ENCODE peak calls at places on chromosomes 5 and 9, in ten cellular contexts. B, O, U, G, N, T, K, C, H and Z are unnamed samples.
A peak's percentile ranks its signal among the peaks of the same experiment; 100 is the strongest.

GRCh38 chr5:180175015-180175431 is 34.0 kb downstream of the RASGEF1C start:
- DNase-seq in O (no peak), C (no peak), G (no peak), T (no peak), B (no peak), H (no peak), U (no peak), K (no peak), N (peak; percentile 10), Z (no peak)

GRCh38 chr5:121702783-121703182 is 148.9 kb upstream of the FTMT start:
- DNase-seq in O (no peak), N (no peak), B (no peak), U (no peak), G (no peak), H (no peak), K (no peak), C (no peak), T (no peak), Z (no peak)

GRCh38 chr5:7261049-7261448 is 134.9 kb upstream of the ADCY2 start:
- DNase-seq in U (peak; percentile 16), O (no peak), N (peak; percentile 27), G (peak; percentile 57), K (no peak), T (peak; percentile 33), B (no peak), C (peak; percentile 72), H (no peak), Z (peak; percentile 44)

GRCh38 chr9:134968011-134968822 is 50.5 kb upstream of the FCN1 start:
- DNase-seq in C (no peak), B (no peak), N (no peak), G (no peak), O (no peak), U (no peak), T (peak; percentile 13), K (no peak), H (peak; percentile 34), Z (no peak)

GRCh38 chr5:126854526-126855110 is 77.7 kb downstream of the LMNB1 start:
- DNase-seq in T (no peak), O (no peak), B (no peak), C (no peak), H (no peak), U (no peak), K (no peak), N (no peak), G (no peak), Z (no peak)

GRCh38 chr5:127858116-127858784 is 155.1 kb downstream of the CCDC192 start:
- DNase-seq in K (peak; percentile 23), O (no peak), T (peak; percentile 65), N (no peak), B (no peak), U (no peak), G (no peak), H (no peak), C (no peak), Z (no peak)

GRCh38 chr5:32087086-32088082 is 86.7 kb downstream of the GOLPH3 start:
- DNase-seq in H (no peak), T (no peak), B (no peak), K (no peak), O (no peak), C (no peak), N (no peak), U (no peak), G (no peak), Z (no peak)

GRCh38 chr5:172156541-172156994 is 31.5 kb downstream of the STK10 start:
- DNase-seq in O (no peak), U (no peak), K (peak; percentile 87), G (no peak), B (no peak), N (no peak), H (no peak), C (no peak), T (peak; percentile 54), Z (no peak)

GRCh38 chr5:170623576-170624181 is 119.9 kb downstream of the KCNIP1 start:
- DNase-seq in B (no peak), U (peak; percentile 54), C (peak; percentile 42), H (no peak), O (no peak), K (no peak), T (peak; percentile 71), G (peak; percentile 37), N (no peak), Z (peak; percentile 17)

GRCh38 chr9:135085830-135086546 is 1.5 kb upstream of the OLFM1 start:
- DNase-seq in N (peak; percentile 79), G (peak; percentile 12), K (peak; percentile 73), O (peak; percentile 78), B (peak; percentile 76), T (peak; percentile 76), C (peak; percentile 60), H (peak; percentile 87), U (peak; percentile 83), Z (peak; percentile 39)

GRCh38 chr9:127225747-127226646 is 38.6 kb upstream of the GARNL3 start:
- DNase-seq in K (no peak), T (peak; percentile 33), G (no peak), B (no peak), N (no peak), H (no peak), O (peak; percentile 52), C (no peak), U (peak; percentile 48), Z (no peak)

GRCh38 chr5:124790261-124790894 is 43.9 kb upstream of the ZNF608 start:
- DNase-seq in H (no peak), B (no peak), O (no peak), C (peak; percentile 34), K (no peak), T (peak; percentile 59), N (no peak), U (no peak), G (peak; percentile 72), Z (no peak)

GRCh38 chr5:147411612-147412310 is 98.1 kb downstream of the DPYSL3 start:
- DNase-seq in B (no peak), T (no peak), G (no peak), H (no peak), O (no peak), C (peak; percentile 77), U (no peak), K (no peak), N (no peak), Z (no peak)

GRCh38 chr5:109900911-109901627 is 211.3 kb downstream of the MAN2A1 start:
- DNase-seq in K (no peak), C (no peak), B (no peak), U (no peak), T (no peak), G (no peak), N (no peak), H (no peak), O (no peak), Z (no peak)

GRCh38 chr5:109905906-109906305 is 216.2 kb downstream of the MAN2A1 start:
- DNase-seq in O (no peak), N (no peak), T (no peak), G (peak; percentile 15), K (no peak), U (no peak), H (no peak), C (no peak), B (no peak), Z (no peak)

GRCh38 chr5:109901628-109901981 is 211.9 kb downstream of the MAN2A1 start:
- DNase-seq in K (no peak), N (no peak), H (no peak), G (no peak), U (no peak), B (no peak), O (no peak), C (no peak), T (no peak), Z (no peak)

GRCh38 chr5:109900453-109900852 is 210.7 kb downstream of the MAN2A1 start:
- DNase-seq in T (no peak), H (no peak), O (no peak), G (no peak), N (no peak), U (no peak), C (no peak), K (no peak), B (no peak), Z (no peak)

DNA sequence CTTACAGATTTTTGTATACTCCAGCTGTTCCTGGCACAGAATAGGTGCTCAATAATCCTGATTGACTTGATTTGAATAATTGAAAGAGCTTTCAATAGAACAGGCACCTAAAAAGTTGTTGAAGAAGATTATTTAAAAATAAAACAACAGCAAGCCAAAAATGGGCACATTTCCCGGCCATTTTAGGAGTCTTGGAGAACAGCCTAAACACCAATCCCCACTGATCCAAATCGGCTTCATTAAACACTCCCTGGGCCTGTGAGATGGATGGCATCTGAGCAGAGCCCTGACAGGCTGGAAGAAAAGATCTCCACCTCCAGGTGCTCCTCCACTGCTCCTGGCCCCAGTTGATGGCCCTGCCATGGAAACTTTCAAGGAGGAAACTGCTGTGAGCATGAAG is 213.3 kb downstream of the MAN2A1 start:
- DNase-seq in U (no peak), T (no peak), C (no peak), G (no peak), N (no peak), H (no peak), O (no peak), K (no peak), B (no peak), Z (no peak)
- TF ChIP-seq CTCF in U (no peak), T (no peak), C (no peak), G (no peak), N (no peak), H (no peak), O (no peak), K (no peak), B (no peak), Z (no peak)

DNA sequence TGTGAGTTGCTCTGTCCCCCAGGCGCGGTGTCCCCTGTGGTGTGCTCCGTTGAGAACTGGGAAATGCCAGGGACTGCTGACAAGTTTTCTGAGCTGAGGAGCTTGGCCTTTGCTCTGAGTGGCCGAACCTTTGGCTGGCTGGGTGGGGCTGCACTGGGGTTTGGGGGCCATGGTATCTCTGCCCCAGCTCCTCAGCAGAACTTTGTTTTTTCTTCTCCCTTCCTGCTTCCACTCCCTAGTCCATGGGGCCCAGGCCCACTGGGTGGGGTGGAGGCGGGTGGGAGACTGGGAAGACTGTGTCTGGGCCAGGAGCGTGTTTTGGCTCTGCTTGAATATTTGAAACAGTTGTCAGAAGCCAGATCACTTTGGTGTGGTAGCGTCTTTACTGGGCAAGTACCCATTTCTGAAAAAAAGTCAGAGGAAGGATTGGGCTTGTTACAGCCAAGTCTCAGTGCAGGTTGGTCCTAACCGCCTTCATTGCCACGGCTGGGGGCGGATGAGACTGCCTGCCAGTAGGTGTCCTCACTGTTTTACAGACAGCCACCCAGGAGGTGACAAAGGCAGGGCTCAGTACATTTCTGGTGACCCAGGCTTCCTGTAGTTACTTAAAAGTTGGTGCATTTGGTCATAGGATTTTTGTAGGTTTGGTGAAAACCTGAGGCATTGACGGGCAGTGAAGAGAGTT is 92.7 kb downstream of the DAB2IP start:
- DNase-seq in H (peak; percentile 74), K (peak; percentile 75), T (peak; percentile 45), B (peak; percentile 75), U (peak; percentile 75), N (peak; percentile 80), C (peak; percentile 71), O (peak; percentile 71), G (peak; percentile 23), Z (peak; percentile 64)
- TF ChIP-seq CTCF in H (peak; percentile 60), K (peak; percentile 77), T (peak; percentile 46), B (peak; percentile 69), U (peak; percentile 40), N (peak; percentile 34), C (peak; percentile 28), O (peak; percentile 21), G (peak; percentile 43), Z (peak; percentile 73)

GRCh38 chr5:97183100-97183929 is at the start of gene RIOK2:
- DNase-seq in G (peak; percentile 91), H (peak; percentile 96), U (peak; percentile 97), N (peak; percentile 95), T (peak; percentile 97), C (peak; percentile 96), K (peak; percentile 95), B (peak; percentile 96), O (peak; percentile 92), Z (peak; percentile 90)
- TF ChIP-seq CTCF in G (no peak), H (no peak), U (no peak), N (no peak), T (no peak), C (no peak), K (no peak), B (peak; percentile 11), O (no peak), Z (no peak)

GRCh38 chr5:102583663-102584062 is 84.9 kb upstream of the SLCO6A1 start:
- DNase-seq in B (no peak), O (no peak), T (peak; percentile 50), H (no peak), K (no peak), N (no peak), G (peak; percentile 33), C (peak; percentile 56), U (no peak), Z (no peak)
- TF ChIP-seq CTCF in B (peak; percentile 38), O (peak; percentile 47), T (peak; percentile 11), H (peak; percentile 46), K (peak; percentile 56), N (no peak), G (no peak), C (no peak), U (peak; percentile 1), Z (peak; percentile 82)